ENCODE peak calls at places on chromosomes 5 and 9, in four cellular contexts. P is K562, I is HCT116, V is GM12878. O is an unnamed sample.

GRCh38 chr5:819078-819477 is 31.7 kb downstream of the ZDHHC11 start:
- DNase-seq in I (no peak), P (no peak), V (no peak), O (no peak)

GRCh38 chr5:6633469-6634326 is 458 bp downstream of the SRD5A1 start:
- DNase-seq in V (no peak), I (no peak), P (peak), O (no peak)

GRCh38 chr5:169065400-169065799 is 235.5 kb downstream of the SLIT3 start:
- DNase-seq in V (no peak), I (no peak), P (no peak), O (no peak)

GRCh38 chr5:112077180-112077579 is 320.2 kb upstream of the NREP start:
- DNase-seq in I (no peak), P (no peak), V (peak), O (no peak)

GRCh38 chr9:137482094-137482781 is 23.1 kb upstream of the NSMF start:
- DNase-seq in P (peak), I (no peak), V (peak), O (no peak)

GRCh38 chr9:112041536-112042243 is 133.4 kb downstream of the SUSD1 start:
- DNase-seq in I (peak), P (no peak), V (no peak), O (peak)

GRCh38 chr5:124596595-124597388 is 149.6 kb downstream of the ZNF608 start:
- DNase-seq in P (peak), I (peak), V (no peak), O (no peak)

GRCh38 chr5:167892352-167893115 is 398.9 kb upstream of the WWC1 start:
- DNase-seq in P (no peak), V (no peak), I (no peak), O (no peak)

GRCh38 chr9:9170735-9171134 is 1371.2 kb upstream of the DMAC1 start:
- DNase-seq in I (no peak), V (no peak), P (no peak), O (no peak)

GRCh38 chr5:96931605-96932004 is 4.3 kb upstream of the LNPEP start:
- DNase-seq in P (no peak), V (no peak), I (no peak), O (no peak)

GRCh38 chr5:5340206-5340729 is 82.2 kb upstream of the ICE1 start:
- DNase-seq in V (no peak), P (peak), I (peak), O (peak)

GRCh38 chr5:15249152-15249551 is 250.8 kb upstream of the FBXL7 start:
- DNase-seq in V (no peak), I (no peak), P (no peak), O (no peak)

GRCh38 chr5:137734962-137735530 is 843 bp downstream of the KLHL3 start:
- DNase-seq in V (no peak), P (no peak), I (no peak), O (peak)

DNA sequence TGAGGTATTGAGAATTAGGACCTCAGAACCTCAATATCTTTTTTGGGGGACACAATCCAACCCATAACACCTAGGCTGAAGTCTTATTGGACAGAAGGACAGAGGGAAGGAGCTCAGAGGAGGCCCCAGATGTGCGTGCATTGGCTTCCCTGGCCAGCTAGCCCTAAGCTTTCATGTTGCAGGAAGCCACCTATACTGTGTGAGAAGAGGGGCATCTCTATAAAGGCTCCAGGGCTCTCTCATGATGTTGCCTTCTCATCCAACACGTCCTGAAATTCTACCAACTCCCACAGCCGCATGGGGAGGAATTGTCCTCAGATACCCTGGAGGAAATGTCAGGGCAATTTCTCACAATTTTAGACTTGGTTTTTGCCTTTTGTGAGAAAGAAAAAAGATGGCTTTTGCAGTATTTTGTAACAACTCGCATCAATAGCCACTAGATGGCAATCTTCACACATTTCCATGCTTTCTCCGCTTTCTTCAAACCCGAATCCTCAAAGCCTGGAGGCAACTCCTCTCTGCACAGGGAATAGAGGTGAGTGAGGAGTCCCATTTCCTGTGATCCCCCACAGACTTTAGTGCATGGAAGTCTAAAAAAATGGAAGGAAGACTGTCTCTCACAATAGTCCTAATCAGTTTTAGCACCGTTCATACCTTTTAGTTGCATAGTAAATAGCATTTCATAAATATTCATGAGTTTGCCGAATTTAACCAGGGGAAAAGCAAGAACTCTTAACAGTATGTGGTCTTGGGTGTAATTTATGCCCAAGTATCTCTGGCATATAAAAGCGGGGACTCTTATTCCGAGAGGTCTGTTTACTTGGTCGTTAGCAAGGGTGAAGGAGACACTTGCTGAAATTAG is 7.4 kb upstream of the PPP3R2 start:
- DNase-seq in P (peak), V (no peak), I (peak), O (peak)
- TF ChIP-seq ZNF274 in P (no peak), V (no peak), I (no peak), O (no peak)

DNA sequence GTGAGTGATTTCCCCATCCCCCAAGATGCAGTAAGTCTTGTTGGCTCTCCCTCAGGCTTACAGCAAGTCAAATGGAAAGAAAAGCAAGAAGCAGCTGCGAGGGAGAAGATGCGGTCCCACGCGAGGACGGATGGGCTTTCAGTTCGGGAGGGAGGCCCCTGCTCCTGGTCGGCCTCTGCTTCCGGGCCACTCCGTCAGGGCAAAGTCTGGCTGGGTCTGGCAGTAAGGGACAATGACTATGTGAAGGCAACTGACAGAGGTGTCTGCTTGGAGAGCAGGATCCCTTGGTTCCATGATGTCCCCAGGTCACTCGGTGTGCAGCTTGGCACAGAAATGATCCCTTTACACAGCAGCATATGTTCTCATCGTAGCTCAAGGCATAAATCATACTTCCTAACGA is 146.7 kb downstream of the HSPA4 start:
- DNase-seq in I (no peak), P (no peak), V (no peak), O (no peak)
- TF ChIP-seq YY1 in I (no peak), P (no peak), V (no peak), O (no peak)

GRCh38 chr9:70962761-70963445 is 158.5 kb downstream of the TRPM3 start:
- DNase-seq in V (no peak), P (no peak), I (no peak), O (no peak)
- TF ChIP-seq ZNF274 in V (no peak), P (no peak), I (no peak), O (no peak)

GRCh38 chr5:173315495-173316352 is 12.5 kb downstream of the STC2 start:
- DNase-seq in V (no peak), I (no peak), P (no peak), O (no peak)
- TF ChIP-seq YY1 in V (no peak), I (no peak), P (no peak), O (no peak)

DNA sequence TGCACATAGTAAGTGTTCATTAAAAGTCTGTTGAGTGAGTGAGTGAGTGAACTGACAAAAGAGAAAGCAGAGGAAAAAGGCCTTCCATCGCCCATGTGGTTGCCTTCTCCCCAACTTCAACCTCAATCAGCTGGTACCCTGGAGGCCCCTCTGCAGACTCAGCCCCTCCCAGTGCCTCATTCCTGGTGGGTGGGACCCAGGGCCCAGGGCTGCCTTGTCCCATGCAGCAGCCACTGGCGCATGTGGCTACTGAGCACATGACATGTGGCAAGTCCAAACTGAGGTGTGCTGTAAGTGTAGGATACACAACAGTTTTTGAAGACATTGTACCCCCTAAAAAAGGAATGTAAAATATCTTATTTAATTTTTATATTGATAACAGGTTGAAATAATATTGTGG is 29.6 kb downstream of the NDUFA8 start:
- DNase-seq in I (no peak), P (no peak), V (no peak), O (no peak)
- TF ChIP-seq ZNF274 in I (no peak), P (no peak), V (no peak), O (no peak)

GRCh38 chr5:157160001-157160400 is 6.1 kb downstream of the GARIN3 start:
- DNase-seq in I (no peak), P (no peak), V (no peak), O (no peak)
- TF ChIP-seq YY1 in I (no peak), P (no peak), V (no peak), O (no peak)

GRCh38 chr9:121267689-121268597 is at the start of gene GSN:
- DNase-seq in P (peak), I (no peak), V (no peak), O (no peak)

GRCh38 chr9:121269030-121269887 is 1.3 kb downstream of the GSN start:
- DNase-seq in I (no peak), V (no peak), P (no peak), O (no peak)

GRCh38 chr9:121266356-121266755 is 1.6 kb upstream of the GSN start:
- DNase-seq in V (no peak), I (no peak), P (no peak), O (no peak)

GRCh38 chr9:121268598-121269029 is 652 bp downstream of the GSN start:
- DNase-seq in V (no peak), P (no peak), I (no peak), O (no peak)

DNA sequence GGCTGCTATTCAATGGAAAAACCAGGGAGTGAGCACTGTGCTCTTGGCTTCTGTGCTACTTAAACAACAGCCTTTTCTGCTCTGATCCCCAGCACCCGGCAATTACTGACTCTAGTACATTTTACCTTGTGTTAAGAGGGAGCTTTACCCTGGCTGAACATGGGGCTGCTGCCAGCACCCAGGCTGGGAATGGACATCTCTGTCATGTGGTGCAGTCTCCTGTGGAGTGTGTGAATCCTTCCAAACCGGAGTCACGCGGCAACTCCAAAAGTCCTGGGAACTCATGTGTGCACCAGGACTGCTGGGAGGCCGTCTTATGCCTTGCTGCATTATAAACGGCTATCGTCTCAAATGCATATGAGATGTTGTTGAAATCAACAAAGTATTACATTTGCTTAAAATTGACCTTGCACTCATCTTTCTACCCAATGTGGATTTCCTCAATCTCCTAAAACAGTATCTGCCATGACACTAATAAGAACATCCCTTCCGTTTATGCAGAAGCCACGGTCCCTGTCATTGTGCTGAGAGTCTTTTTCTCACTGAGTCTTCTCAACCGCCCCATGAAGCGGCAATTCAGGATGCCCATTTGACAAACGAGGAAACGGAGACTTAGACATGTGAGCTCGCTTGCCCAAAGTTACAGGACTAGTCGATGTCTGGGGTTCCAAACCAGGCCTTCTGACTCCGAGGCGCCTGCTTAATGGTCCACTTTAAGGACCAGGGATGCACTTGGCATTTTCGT is 884 bp upstream of the GSN start:
- DNase-seq in V (no peak), P (no peak), I (no peak), O (no peak)
- TF ChIP-seq ZNF274 in V (no peak), P (no peak), I (no peak), O (no peak)

O was measured in NT2/D1.